ENCODE peak calls at places on chromosomes 5 and 9, in nine cellular contexts. One of them, this sample, is unnamed. For H3K4me1, the result is how much of the 10 kb centered on the place peaks cover.

GRCh38 chr5:127567026-127567768 is 49.8 kb downstream of the PRRC1 start:
- DNase-seq in mucosa of descending colon: no peak
- DNase-seq in breast epithelium: no peak
- DNase-seq in HAP-1: no peak
- DNase-seq in cardiac muscle cell: no peak
- DNase-seq in sigmoid colon: no peak
- DNase-seq in body of pancreas: no peak
- DNase-seq in effector memory CD4-positive, alpha-beta T cell: no peak
- DNase-seq in mammary epithelial cell: no peak
- DNase-seq in this sample: no peak

GRCh38 chr5:36878421-36879088 is 2.0 kb downstream of the NIPBL start:
- DNase-seq in mucosa of descending colon: no peak
- DNase-seq in breast epithelium: no peak
- DNase-seq in HAP-1: peak
- DNase-seq in cardiac muscle cell: peak
- DNase-seq in sigmoid colon: peak
- DNase-seq in body of pancreas: peak
- DNase-seq in effector memory CD4-positive, alpha-beta T cell: no peak
- DNase-seq in mammary epithelial cell: peak
- DNase-seq in this sample: no peak

GRCh38 chr5:14016549-14016948 is 72.1 kb upstream of the DNAH5 start:
- DNase-seq in mucosa of descending colon: no peak
- DNase-seq in breast epithelium: no peak
- DNase-seq in HAP-1: no peak
- DNase-seq in cardiac muscle cell: no peak
- DNase-seq in sigmoid colon: no peak
- DNase-seq in body of pancreas: no peak
- DNase-seq in effector memory CD4-positive, alpha-beta T cell: no peak
- DNase-seq in mammary epithelial cell: no peak
- DNase-seq in this sample: no peak

GRCh38 chr9:136204838-136205706 is at the start of gene LHX3:
- DNase-seq in mucosa of descending colon: no peak
- DNase-seq in breast epithelium: no peak
- DNase-seq in HAP-1: no peak
- DNase-seq in cardiac muscle cell: peak
- DNase-seq in sigmoid colon: no peak
- DNase-seq in body of pancreas: peak
- DNase-seq in effector memory CD4-positive, alpha-beta T cell: no peak
- DNase-seq in mammary epithelial cell: no peak
- DNase-seq in this sample: no peak

GRCh38 chr5:100901851-100902341 is 1.2 kb downstream of the ST8SIA4 start:
- DNase-seq in mucosa of descending colon: peak
- DNase-seq in breast epithelium: no peak
- DNase-seq in HAP-1: no peak
- DNase-seq in cardiac muscle cell: peak
- DNase-seq in sigmoid colon: peak
- DNase-seq in body of pancreas: peak
- DNase-seq in effector memory CD4-positive, alpha-beta T cell: peak
- DNase-seq in mammary epithelial cell: no peak
- DNase-seq in this sample: peak

GRCh38 chr9:117782931-117783788 is 79.0 kb downstream of the TLR4 start:
- DNase-seq in mucosa of descending colon: peak
- DNase-seq in breast epithelium: peak
- DNase-seq in HAP-1: peak
- DNase-seq in cardiac muscle cell: peak
- DNase-seq in sigmoid colon: peak
- DNase-seq in body of pancreas: peak
- DNase-seq in effector memory CD4-positive, alpha-beta T cell: peak
- DNase-seq in mammary epithelial cell: peak
- DNase-seq in this sample: peak

GRCh38 chr5:149422429-149423286 is 43.6 kb upstream of the IL17B start:
- DNase-seq in mucosa of descending colon: no peak
- DNase-seq in breast epithelium: no peak
- DNase-seq in HAP-1: no peak
- DNase-seq in cardiac muscle cell: peak
- DNase-seq in sigmoid colon: peak
- DNase-seq in body of pancreas: peak
- DNase-seq in effector memory CD4-positive, alpha-beta T cell: no peak
- DNase-seq in mammary epithelial cell: no peak
- DNase-seq in this sample: no peak

GRCh38 chr5:173659423-173659822 is 43.0 kb upstream of the BOD1 start:
- DNase-seq in mucosa of descending colon: no peak
- DNase-seq in breast epithelium: no peak
- DNase-seq in HAP-1: no peak
- DNase-seq in cardiac muscle cell: no peak
- DNase-seq in sigmoid colon: no peak
- DNase-seq in body of pancreas: no peak
- DNase-seq in effector memory CD4-positive, alpha-beta T cell: no peak
- DNase-seq in mammary epithelial cell: no peak
- DNase-seq in this sample: no peak

GRCh38 chr9:99345936-99346335 is 123.9 kb downstream of the SEC61B start:
- DNase-seq in mucosa of descending colon: no peak
- DNase-seq in breast epithelium: no peak
- DNase-seq in HAP-1: no peak
- DNase-seq in cardiac muscle cell: no peak
- DNase-seq in sigmoid colon: no peak
- DNase-seq in body of pancreas: no peak
- DNase-seq in effector memory CD4-positive, alpha-beta T cell: no peak
- DNase-seq in mammary epithelial cell: no peak
- DNase-seq in this sample: no peak

GRCh38 chr5:138354387-138354786 is 1.9 kb downstream of the KDM3B start:
- DNase-seq in mucosa of descending colon: no peak
- DNase-seq in breast epithelium: no peak
- DNase-seq in HAP-1: no peak
- DNase-seq in cardiac muscle cell: no peak
- DNase-seq in sigmoid colon: no peak
- DNase-seq in body of pancreas: no peak
- DNase-seq in effector memory CD4-positive, alpha-beta T cell: no peak
- DNase-seq in mammary epithelial cell: no peak
- DNase-seq in this sample: no peak

GRCh38 chr9:136143215-136144001 is 24.7 kb upstream of the TMEM250 start:
- DNase-seq in mucosa of descending colon: no peak
- DNase-seq in breast epithelium: no peak
- DNase-seq in HAP-1: peak
- DNase-seq in cardiac muscle cell: peak
- DNase-seq in sigmoid colon: no peak
- DNase-seq in body of pancreas: peak
- DNase-seq in effector memory CD4-positive, alpha-beta T cell: no peak
- DNase-seq in mammary epithelial cell: no peak
- DNase-seq in this sample: no peak

GRCh38 chr5:55817030-55817429 is 34.1 kb upstream of the IL31RA start:
- DNase-seq in mucosa of descending colon: no peak
- DNase-seq in breast epithelium: no peak
- DNase-seq in HAP-1: no peak
- DNase-seq in cardiac muscle cell: no peak
- DNase-seq in sigmoid colon: no peak
- DNase-seq in body of pancreas: no peak
- DNase-seq in effector memory CD4-positive, alpha-beta T cell: no peak
- DNase-seq in mammary epithelial cell: no peak
- DNase-seq in this sample: no peak

GRCh38 chr5:10162468-10162867 is 87.2 kb downstream of the ATPSCKMT start:
- DNase-seq in mucosa of descending colon: no peak
- DNase-seq in breast epithelium: no peak
- DNase-seq in HAP-1: no peak
- DNase-seq in cardiac muscle cell: peak
- DNase-seq in sigmoid colon: no peak
- DNase-seq in body of pancreas: no peak
- DNase-seq in effector memory CD4-positive, alpha-beta T cell: no peak
- DNase-seq in mammary epithelial cell: no peak
- DNase-seq in this sample: no peak

GRCh38 chr5:18882162-18882561 is 1105.8 kb downstream of the CDH18 start:
- DNase-seq in mucosa of descending colon: no peak
- DNase-seq in breast epithelium: no peak
- DNase-seq in HAP-1: no peak
- DNase-seq in cardiac muscle cell: no peak
- DNase-seq in sigmoid colon: no peak
- DNase-seq in body of pancreas: no peak
- DNase-seq in effector memory CD4-positive, alpha-beta T cell: no peak
- DNase-seq in mammary epithelial cell: no peak
- DNase-seq in this sample: no peak

GRCh38 chr5:81852277-81853004 is 101.5 kb upstream of the SSBP2 start:
- DNase-seq in mucosa of descending colon: peak
- DNase-seq in breast epithelium: no peak
- DNase-seq in HAP-1: peak
- DNase-seq in cardiac muscle cell: peak
- DNase-seq in sigmoid colon: peak
- DNase-seq in body of pancreas: peak
- DNase-seq in effector memory CD4-positive, alpha-beta T cell: no peak
- DNase-seq in mammary epithelial cell: no peak
- DNase-seq in this sample: no peak

DNA sequence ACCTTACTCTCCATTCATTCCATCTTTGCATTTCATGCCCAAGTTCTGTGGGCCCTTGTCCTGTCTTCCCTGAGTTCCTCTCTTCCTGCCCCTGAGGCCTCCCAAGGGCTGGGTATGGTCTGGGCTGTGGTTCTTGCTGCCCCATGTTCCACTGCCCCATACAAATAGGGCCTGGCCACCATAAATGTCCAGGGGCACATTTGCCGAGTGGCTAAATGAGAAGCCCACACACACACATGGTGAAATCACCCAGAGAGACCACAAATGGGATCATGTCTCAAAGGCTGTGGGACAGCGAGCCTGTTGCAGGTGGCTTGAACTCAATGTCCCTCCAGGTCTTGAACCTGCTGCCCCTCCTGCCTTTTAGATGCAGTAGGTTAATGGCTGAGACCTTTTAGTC is 1.2 kb downstream of the TIFAB start:
- DNase-seq in mucosa of descending colon: no peak
- DNase-seq in breast epithelium: no peak
- DNase-seq in HAP-1: no peak
- DNase-seq in cardiac muscle cell: no peak
- DNase-seq in sigmoid colon: peak
- DNase-seq in body of pancreas: no peak
- DNase-seq in effector memory CD4-positive, alpha-beta T cell: no peak
- DNase-seq in mammary epithelial cell: no peak
- DNase-seq in this sample: no peak
- H3K4me1 ChIP-seq in mucosa of descending colon: under half
- H3K4me1 ChIP-seq in breast epithelium: under half
- H3K4me1 ChIP-seq in HAP-1: under half
- H3K4me1 ChIP-seq in cardiac muscle cell: under half
- H3K4me1 ChIP-seq in sigmoid colon: under half
- H3K4me1 ChIP-seq in body of pancreas: under half
- H3K4me1 ChIP-seq in effector memory CD4-positive, alpha-beta T cell: under half
- H3K4me1 ChIP-seq in mammary epithelial cell: under half
- H3K4me1 ChIP-seq in this sample: under half

DNA sequence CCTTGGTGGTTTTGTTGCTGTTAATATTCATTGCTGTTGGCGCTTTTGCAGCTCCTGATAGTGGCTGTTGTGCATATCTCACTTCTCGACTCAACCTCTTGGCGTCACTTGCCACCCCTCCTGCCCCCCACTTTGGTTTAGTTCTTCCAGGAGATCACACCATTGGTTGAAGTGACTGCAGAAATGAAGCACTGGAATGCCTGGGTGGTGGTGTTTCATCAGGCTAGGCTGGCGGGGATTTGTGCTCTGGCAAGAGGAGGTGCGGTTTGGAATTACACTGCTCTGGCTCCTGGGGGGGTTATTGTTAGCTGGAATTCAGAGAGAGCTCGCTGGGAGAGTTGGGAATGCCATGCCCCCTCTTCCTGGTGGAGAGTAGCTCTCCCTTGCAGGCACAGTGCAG is 11.5 kb downstream of the PRRC2B start:
- DNase-seq in mucosa of descending colon: no peak
- DNase-seq in breast epithelium: no peak
- DNase-seq in HAP-1: no peak
- DNase-seq in cardiac muscle cell: peak
- DNase-seq in sigmoid colon: no peak
- DNase-seq in body of pancreas: peak
- DNase-seq in effector memory CD4-positive, alpha-beta T cell: no peak
- DNase-seq in mammary epithelial cell: no peak
- DNase-seq in this sample: no peak
- H3K4me1 ChIP-seq in mucosa of descending colon: half or more
- H3K4me1 ChIP-seq in breast epithelium: half or more
- H3K4me1 ChIP-seq in HAP-1: half or more
- H3K4me1 ChIP-seq in cardiac muscle cell: half or more
- H3K4me1 ChIP-seq in sigmoid colon: under half
- H3K4me1 ChIP-seq in body of pancreas: half or more
- H3K4me1 ChIP-seq in effector memory CD4-positive, alpha-beta T cell: half or more
- H3K4me1 ChIP-seq in mammary epithelial cell: half or more
- H3K4me1 ChIP-seq in this sample: half or more

DNA sequence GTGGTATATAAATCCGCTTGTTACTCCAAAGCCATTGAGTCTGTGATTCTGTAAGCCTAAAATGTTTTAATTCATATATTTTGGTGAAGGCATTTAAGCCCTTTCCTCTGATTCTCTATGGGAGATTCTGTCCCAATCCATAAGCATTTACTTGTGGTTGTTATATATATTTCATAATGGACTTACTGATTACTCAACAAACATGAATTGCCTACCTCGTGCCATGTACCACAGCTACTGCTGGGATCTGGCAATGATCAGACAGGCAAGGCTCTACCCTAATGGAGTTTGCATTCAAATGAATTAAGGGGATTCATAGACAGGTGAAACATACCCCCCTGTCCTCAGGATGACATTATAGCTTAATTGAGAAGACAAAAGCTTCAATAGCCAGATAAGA is 54.5 kb downstream of the C9orf152 start:
- DNase-seq in mucosa of descending colon: no peak
- DNase-seq in breast epithelium: no peak
- DNase-seq in HAP-1: no peak
- DNase-seq in cardiac muscle cell: no peak
- DNase-seq in sigmoid colon: no peak
- DNase-seq in body of pancreas: no peak
- DNase-seq in effector memory CD4-positive, alpha-beta T cell: no peak
- DNase-seq in mammary epithelial cell: no peak
- DNase-seq in this sample: no peak
- H3K4me1 ChIP-seq in mucosa of descending colon: under half
- H3K4me1 ChIP-seq in breast epithelium: under half
- H3K4me1 ChIP-seq in HAP-1: under half
- H3K4me1 ChIP-seq in cardiac muscle cell: under half
- H3K4me1 ChIP-seq in sigmoid colon: under half
- H3K4me1 ChIP-seq in body of pancreas: under half
- H3K4me1 ChIP-seq in effector memory CD4-positive, alpha-beta T cell: under half
- H3K4me1 ChIP-seq in mammary epithelial cell: under half
- H3K4me1 ChIP-seq in this sample: under half

DNA sequence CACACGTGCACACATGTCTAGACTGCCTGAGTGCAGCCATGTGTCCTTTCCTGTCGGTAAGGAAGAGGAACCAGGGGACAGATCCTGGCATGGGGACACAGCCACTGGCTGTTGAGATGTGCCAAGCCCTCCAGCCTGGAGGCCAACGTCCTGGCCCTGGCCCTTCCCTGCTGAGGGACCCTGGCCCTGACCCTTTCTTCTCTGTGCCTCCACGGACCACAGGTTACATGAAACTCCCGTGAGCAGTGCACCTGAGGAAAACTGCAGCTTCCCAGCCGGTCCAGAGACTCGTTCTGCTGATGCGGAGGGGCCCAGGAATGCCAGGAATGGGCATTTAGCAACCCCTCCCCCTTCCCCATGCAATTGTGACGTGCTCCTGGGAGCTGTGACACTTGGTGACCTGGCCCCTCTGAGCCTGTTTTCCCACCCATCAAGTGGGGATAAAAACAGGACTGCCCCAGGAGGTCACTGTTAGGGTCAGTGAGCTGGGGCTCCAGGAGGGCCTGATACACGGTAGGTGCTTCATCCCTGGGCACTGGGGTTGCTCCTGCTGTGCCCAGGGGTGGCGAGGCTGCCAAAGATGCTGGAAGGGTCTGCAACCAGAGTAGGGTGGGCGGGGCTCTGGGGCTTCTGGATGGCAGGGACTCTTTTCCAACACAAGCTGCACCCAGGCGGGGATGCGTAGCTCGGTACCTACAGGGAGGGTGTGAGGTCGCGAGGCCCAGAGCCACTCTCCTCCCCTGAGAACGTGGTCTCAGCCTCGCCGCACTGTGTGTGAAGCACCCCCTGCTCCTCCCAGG is 151.5 kb downstream of the C9orf50 start:
- DNase-seq in mucosa of descending colon: no peak
- DNase-seq in breast epithelium: no peak
- DNase-seq in HAP-1: no peak
- DNase-seq in cardiac muscle cell: peak
- DNase-seq in sigmoid colon: no peak
- DNase-seq in body of pancreas: no peak
- DNase-seq in effector memory CD4-positive, alpha-beta T cell: no peak
- DNase-seq in mammary epithelial cell: no peak
- DNase-seq in this sample: no peak
- H3K4me1 ChIP-seq in mucosa of descending colon: under half
- H3K4me1 ChIP-seq in breast epithelium: under half
- H3K4me1 ChIP-seq in HAP-1: under half
- H3K4me1 ChIP-seq in cardiac muscle cell: under half
- H3K4me1 ChIP-seq in sigmoid colon: under half
- H3K4me1 ChIP-seq in body of pancreas: under half
- H3K4me1 ChIP-seq in effector memory CD4-positive, alpha-beta T cell: under half
- H3K4me1 ChIP-seq in mammary epithelial cell: under half
- H3K4me1 ChIP-seq in this sample: under half

This sample was measured in ascending aorta.